ENCODE peak calls at places on chromosomes 16 and 17, in seven cellular contexts. One of them, this sample, is unnamed. For H3K36me3 and H3K4me1, the result is how much of the 10 kb centered on the place peaks cover.

GRCh38 chr16:3861808-3862451 is 18.6 kb downstream of the CREBBP start:
- DNase-seq in heart left ventricle: no peak
- DNase-seq in CD8-positive, alpha-beta T cell: no peak
- DNase-seq in H1: no peak
- DNase-seq in pancreas: no peak
- DNase-seq in mucosa of descending colon: no peak
- DNase-seq in fibroblast of lung: peak
- DNase-seq in this sample: no peak

GRCh38 chr16:53872248-53873221 is 168.6 kb downstream of the FTO start:
- DNase-seq in CD8-positive, alpha-beta T cell: no peak
- DNase-seq in pancreas: no peak
- DNase-seq in mucosa of descending colon: no peak
- DNase-seq in fibroblast of lung: peak
- DNase-seq in heart left ventricle: no peak
- DNase-seq in H1: no peak
- DNase-seq in this sample: no peak

GRCh38 chr17:52149626-52150025 is 8.9 kb downstream of the CA10 start:
- DNase-seq in mucosa of descending colon: no peak
- DNase-seq in pancreas: no peak
- DNase-seq in CD8-positive, alpha-beta T cell: no peak
- DNase-seq in H1: no peak
- DNase-seq in heart left ventricle: no peak
- DNase-seq in fibroblast of lung: no peak
- DNase-seq in this sample: no peak

GRCh38 chr16:74901606-74902005 is 83.3 kb downstream of the WDR59 start:
- DNase-seq in pancreas: no peak
- DNase-seq in H1: no peak
- DNase-seq in fibroblast of lung: no peak
- DNase-seq in mucosa of descending colon: no peak
- DNase-seq in heart left ventricle: no peak
- DNase-seq in CD8-positive, alpha-beta T cell: no peak
- DNase-seq in this sample: no peak

GRCh38 chr17:79407385-79407784 is 203.5 kb downstream of the RBFOX3 start:
- DNase-seq in mucosa of descending colon: no peak
- DNase-seq in pancreas: no peak
- DNase-seq in H1: no peak
- DNase-seq in heart left ventricle: no peak
- DNase-seq in CD8-positive, alpha-beta T cell: no peak
- DNase-seq in fibroblast of lung: no peak
- DNase-seq in this sample: no peak

GRCh38 chr16:9578459-9578858 is 487.0 kb downstream of the HAPSTR1 start:
- DNase-seq in mucosa of descending colon: no peak
- DNase-seq in heart left ventricle: no peak
- DNase-seq in H1: no peak
- DNase-seq in CD8-positive, alpha-beta T cell: no peak
- DNase-seq in fibroblast of lung: no peak
- DNase-seq in pancreas: no peak
- DNase-seq in this sample: no peak

GRCh38 chr17:34379876-34380275 is 16.8 kb upstream of the CCL1 start:
- DNase-seq in fibroblast of lung: no peak
- DNase-seq in H1: no peak
- DNase-seq in heart left ventricle: no peak
- DNase-seq in CD8-positive, alpha-beta T cell: no peak
- DNase-seq in pancreas: no peak
- DNase-seq in mucosa of descending colon: no peak
- DNase-seq in this sample: no peak

GRCh38 chr16:51524555-51525373 is 373.7 kb upstream of the SALL1 start:
- DNase-seq in fibroblast of lung: peak
- DNase-seq in pancreas: peak
- DNase-seq in CD8-positive, alpha-beta T cell: no peak
- DNase-seq in mucosa of descending colon: no peak
- DNase-seq in heart left ventricle: no peak
- DNase-seq in H1: no peak
- DNase-seq in this sample: no peak

GRCh38 chr16:67449739-67450138 is 18.8 kb downstream of the HSD11B2 start:
- DNase-seq in heart left ventricle: no peak
- DNase-seq in H1: no peak
- DNase-seq in mucosa of descending colon: peak
- DNase-seq in fibroblast of lung: no peak
- DNase-seq in CD8-positive, alpha-beta T cell: no peak
- DNase-seq in pancreas: no peak
- DNase-seq in this sample: peak

GRCh38 chr16:83402969-83403368 is 404.8 kb upstream of the HSBP1 start:
- DNase-seq in pancreas: no peak
- DNase-seq in CD8-positive, alpha-beta T cell: no peak
- DNase-seq in H1: no peak
- DNase-seq in mucosa of descending colon: no peak
- DNase-seq in heart left ventricle: no peak
- DNase-seq in fibroblast of lung: peak
- DNase-seq in this sample: no peak

GRCh38 chr17:18004901-18005305 is 32.2 kb downstream of the DRC3 start:
- DNase-seq in H1: peak
- DNase-seq in pancreas: no peak
- DNase-seq in CD8-positive, alpha-beta T cell: no peak
- DNase-seq in heart left ventricle: no peak
- DNase-seq in fibroblast of lung: no peak
- DNase-seq in mucosa of descending colon: no peak
- DNase-seq in this sample: peak

GRCh38 chr16:83102336-83102735 is 475.6 kb downstream of the CDH13 start:
- DNase-seq in H1: no peak
- DNase-seq in mucosa of descending colon: no peak
- DNase-seq in CD8-positive, alpha-beta T cell: no peak
- DNase-seq in heart left ventricle: no peak
- DNase-seq in pancreas: no peak
- DNase-seq in fibroblast of lung: no peak
- DNase-seq in this sample: peak

GRCh38 chr17:50785942-50786570 is 18.7 kb upstream of the ANKRD40CL start:
- DNase-seq in fibroblast of lung: peak
- DNase-seq in H1: no peak
- DNase-seq in pancreas: peak
- DNase-seq in mucosa of descending colon: peak
- DNase-seq in CD8-positive, alpha-beta T cell: no peak
- DNase-seq in heart left ventricle: no peak
- DNase-seq in this sample: no peak

GRCh38 chr16:16096161-16096857 is 127.0 kb downstream of the ABCC6 start:
- DNase-seq in fibroblast of lung: peak
- DNase-seq in CD8-positive, alpha-beta T cell: no peak
- DNase-seq in pancreas: no peak
- DNase-seq in H1: no peak
- DNase-seq in mucosa of descending colon: peak
- DNase-seq in heart left ventricle: peak
- DNase-seq in this sample: no peak

GRCh38 chr17:41868568-41868967 is 3.3 kb upstream of the KLHL11 start:
- DNase-seq in heart left ventricle: no peak
- DNase-seq in CD8-positive, alpha-beta T cell: no peak
- DNase-seq in H1: no peak
- DNase-seq in mucosa of descending colon: no peak
- DNase-seq in pancreas: no peak
- DNase-seq in fibroblast of lung: no peak
- DNase-seq in this sample: no peak
- H3K36me3 ChIP-seq in heart left ventricle: half or more
- H3K36me3 ChIP-seq in CD8-positive, alpha-beta T cell: under half
- H3K36me3 ChIP-seq in H1: half or more
- H3K36me3 ChIP-seq in mucosa of descending colon: under half
- H3K36me3 ChIP-seq in pancreas: under half
- H3K36me3 ChIP-seq in fibroblast of lung: under half
- H3K36me3 ChIP-seq in this sample: under half

GRCh38 chr17:978110-979093 is 1.2 kb downstream of the NXN start:
- DNase-seq in heart left ventricle: peak
- DNase-seq in mucosa of descending colon: no peak
- DNase-seq in pancreas: no peak
- DNase-seq in fibroblast of lung: peak
- DNase-seq in H1: peak
- DNase-seq in CD8-positive, alpha-beta T cell: no peak
- DNase-seq in this sample: no peak

GRCh38 chr17:980406-981291 is 1.1 kb upstream of the NXN start:
- DNase-seq in heart left ventricle: peak
- DNase-seq in pancreas: peak
- DNase-seq in mucosa of descending colon: peak
- DNase-seq in H1: no peak
- DNase-seq in fibroblast of lung: peak
- DNase-seq in CD8-positive, alpha-beta T cell: peak
- DNase-seq in this sample: peak

GRCh38 chr17:979211-979538 is 401 bp downstream of the NXN start:
- DNase-seq in pancreas: peak
- DNase-seq in heart left ventricle: no peak
- DNase-seq in CD8-positive, alpha-beta T cell: no peak
- DNase-seq in fibroblast of lung: no peak
- DNase-seq in mucosa of descending colon: no peak
- DNase-seq in H1: no peak
- DNase-seq in this sample: no peak

GRCh38 chr17:979539-980405 is at the start of gene NXN:
- DNase-seq in CD8-positive, alpha-beta T cell: peak
- DNase-seq in heart left ventricle: peak
- DNase-seq in pancreas: peak
- DNase-seq in H1: peak
- DNase-seq in fibroblast of lung: peak
- DNase-seq in mucosa of descending colon: peak
- DNase-seq in this sample: peak

GRCh38 chr17:981292-981658 is 1.7 kb upstream of the NXN start:
- DNase-seq in fibroblast of lung: no peak
- DNase-seq in H1: no peak
- DNase-seq in heart left ventricle: no peak
- DNase-seq in CD8-positive, alpha-beta T cell: no peak
- DNase-seq in pancreas: no peak
- DNase-seq in mucosa of descending colon: no peak
- DNase-seq in this sample: no peak
- TF ChIP-seq CTCF in fibroblast of lung: no peak
- TF ChIP-seq CTCF in H1: no peak
- TF ChIP-seq CTCF in heart left ventricle: no peak
- TF ChIP-seq CTCF in CD8-positive, alpha-beta T cell: peak
- TF ChIP-seq CTCF in pancreas: peak
- TF ChIP-seq CTCF in mucosa of descending colon: peak
- TF ChIP-seq CTCF in this sample: no peak

DNA sequence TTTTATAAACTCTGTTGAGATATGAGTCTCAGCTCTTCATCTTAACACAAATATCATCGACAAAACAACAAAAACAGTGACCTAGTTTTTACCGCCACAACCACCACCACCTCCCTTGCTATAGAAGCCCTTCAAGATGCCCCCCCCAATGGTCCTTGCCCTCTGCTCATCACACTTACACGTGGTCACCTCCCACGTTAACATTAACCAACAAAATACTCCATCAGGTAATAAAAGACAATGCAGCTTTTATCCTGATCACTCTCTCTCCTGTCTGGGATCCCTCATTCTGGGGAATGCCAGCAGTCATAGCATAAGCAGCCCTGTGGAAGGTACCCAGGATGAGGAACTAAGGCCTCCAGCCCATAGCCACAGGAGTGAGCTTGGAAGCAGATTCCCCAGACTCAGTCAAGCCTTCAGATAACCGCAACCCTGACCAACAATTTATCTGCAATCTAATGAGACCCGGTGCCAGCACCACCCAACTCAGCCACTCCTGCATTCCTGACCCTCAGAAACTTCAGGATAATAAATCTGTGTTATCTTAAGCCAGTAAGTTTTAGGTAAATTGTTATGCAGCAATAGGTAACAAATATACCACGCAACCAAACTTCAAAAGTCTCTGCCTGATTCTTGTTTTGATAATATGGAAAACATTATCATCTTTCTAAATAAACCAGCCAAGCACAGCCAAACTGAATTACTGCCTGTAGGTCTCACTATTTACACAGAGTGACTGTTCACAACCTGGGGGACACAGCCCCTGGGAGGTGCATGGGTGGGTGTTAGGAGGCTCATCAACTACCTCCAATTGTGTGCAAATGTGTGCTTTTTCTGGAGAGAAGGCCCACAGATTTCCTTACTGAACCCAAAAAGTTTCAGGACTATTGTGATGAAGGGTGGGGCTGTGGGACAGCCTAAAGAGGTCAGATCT is 6.1 kb downstream of the PECAM1 start:
- DNase-seq in fibroblast of lung: peak
- DNase-seq in H1: no peak
- DNase-seq in mucosa of descending colon: no peak
- DNase-seq in CD8-positive, alpha-beta T cell: no peak
- DNase-seq in heart left ventricle: no peak
- DNase-seq in pancreas: no peak
- DNase-seq in this sample: no peak
- H3K4me1 ChIP-seq in fibroblast of lung: under half
- H3K4me1 ChIP-seq in H1: under half
- H3K4me1 ChIP-seq in mucosa of descending colon: under half
- H3K4me1 ChIP-seq in CD8-positive, alpha-beta T cell: half or more
- H3K4me1 ChIP-seq in heart left ventricle: under half
- H3K4me1 ChIP-seq in pancreas: under half
- H3K4me1 ChIP-seq in this sample: under half

DNA sequence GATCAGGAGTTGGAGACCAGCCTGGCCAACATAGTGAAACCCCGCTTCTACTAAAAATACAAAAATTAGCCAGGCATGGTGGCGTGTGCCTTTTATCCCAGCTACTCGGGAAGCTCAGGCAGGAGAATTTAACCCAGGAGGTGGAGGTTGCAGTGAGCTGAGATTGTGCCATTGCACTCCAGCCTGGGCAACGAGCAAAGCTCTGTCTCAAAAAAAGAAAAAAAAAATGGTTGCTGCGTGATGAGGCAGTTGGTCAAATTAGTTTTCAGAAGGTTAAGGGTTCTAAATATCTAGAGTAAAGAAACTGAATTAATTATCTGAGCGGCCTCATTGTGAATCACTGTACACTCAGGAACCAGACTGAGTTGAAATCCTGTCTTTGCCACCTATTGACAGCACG is 3.5 kb upstream of the CD68 start:
- DNase-seq in H1: no peak
- DNase-seq in fibroblast of lung: no peak
- DNase-seq in CD8-positive, alpha-beta T cell: no peak
- DNase-seq in heart left ventricle: no peak
- DNase-seq in pancreas: no peak
- DNase-seq in mucosa of descending colon: no peak
- DNase-seq in this sample: no peak
- H3K36me3 ChIP-seq in H1: under half
- H3K36me3 ChIP-seq in fibroblast of lung: half or more
- H3K36me3 ChIP-seq in CD8-positive, alpha-beta T cell: half or more
- H3K36me3 ChIP-seq in heart left ventricle: half or more
- H3K36me3 ChIP-seq in pancreas: under half
- H3K36me3 ChIP-seq in mucosa of descending colon: under half
- H3K36me3 ChIP-seq in this sample: half or more

This sample was measured in gastrocnemius medialis.